ENCODE peak calls at places on chromosomes 3 and 15, in six cellular contexts. Y is left cardiac atrium; Q is left lung; K is iPS-NIHi11; X is stimulated activated CD4-positive, alpha-beta T cell treated with anti-CD3 and anti-CD28 coated beads, Interleukin-15, amount 100 ng/mL, for 24 hours; U is H7. C is an unnamed sample.

GRCh38 chr15:67762610-67763368 is 62.5 kb upstream of the SKOR1 start:
- DNase-seq in Y (no peak), Q (no peak), K (no peak), X (peak), U (no peak), C (no peak)

GRCh38 chr3:57605683-57606082 is 8.5 kb upstream of the ARF4 start:
- DNase-seq in Y (no peak), Q (no peak), K (no peak), X (no peak), U (no peak), C (no peak)

GRCh38 chr15:73172508-73172907 is 120.2 kb downstream of the NEO1 start:
- DNase-seq in Y (no peak), Q (no peak), K (no peak), X (no peak), U (no peak), C (no peak)

GRCh38 chr3:38458796-38459498 is 5.3 kb downstream of the ACVR2B start:
- DNase-seq in Y (peak), Q (peak), K (peak), X (no peak), U (no peak), C (no peak)

GRCh38 chr3:30587876-30588275 is 18.5 kb upstream of the TGFBR2 start:
- DNase-seq in Y (no peak), Q (no peak), K (no peak), X (no peak), U (no peak), C (no peak)

GRCh38 chr15:65580287-65580686 is 30.6 kb downstream of the INTS14 start:
- DNase-seq in Y (no peak), Q (no peak), K (no peak), X (no peak), U (no peak), C (peak)

GRCh38 chr3:193014961-193015360 is 97.3 kb upstream of the MB21D2 start:
- DNase-seq in Y (no peak), Q (no peak), K (no peak), X (no peak), U (no peak), C (no peak)

GRCh38 chr15:77541421-77542181 is 91.1 kb downstream of the LINGO1 start:
- DNase-seq in Y (peak), Q (peak), K (no peak), X (no peak), U (peak), C (peak)

GRCh38 chr15:73212424-73212823 is 156.3 kb downstream of the HCN4 start:
- DNase-seq in Y (no peak), Q (no peak), K (no peak), X (no peak), U (no peak), C (no peak)

GRCh38 chr3:60906283-60906682 is 345.0 kb downstream of the FHIT start:
- DNase-seq in Y (no peak), Q (no peak), K (no peak), X (no peak), U (no peak), C (no peak)

GRCh38 chr3:127606981-127607595 is 8.9 kb downstream of the MCM2 start:
- DNase-seq in Y (no peak), Q (no peak), K (no peak), X (no peak), U (no peak), C (no peak)

GRCh38 chr3:59245300-59245878 is 195.6 kb upstream of the CFAP20DC start:
- DNase-seq in Y (no peak), Q (no peak), K (no peak), X (no peak), U (no peak), C (no peak)

GRCh38 chr3:81216192-81216591 is 545.3 kb downstream of the GBE1 start:
- DNase-seq in Y (no peak), Q (no peak), K (no peak), X (no peak), U (no peak), C (no peak)

GRCh38 chr3:101377209-101377608 is 56.8 kb upstream of the IMPG2 start:
- DNase-seq in Y (no peak), Q (no peak), K (no peak), X (no peak), U (no peak), C (no peak)

GRCh38 chr3:155232605-155233004 is 60.9 kb downstream of the STRIT1 start:
- DNase-seq in Y (peak), Q (peak), K (peak), X (no peak), U (no peak), C (no peak)

GRCh38 chr15:62323353-62323752 is 158.3 kb upstream of the C2CD4B start:
- DNase-seq in Y (no peak), Q (no peak), K (peak), X (no peak), U (no peak), C (no peak)

GRCh38 chr15:75640483-75641175 is 605 bp upstream of the IMP3 start:
- DNase-seq in Y (no peak), Q (no peak), K (peak), X (peak), U (peak), C (no peak)

GRCh38 chr15:58475573-58476524 is 44.1 kb downstream of the LIPC start:
- DNase-seq in Y (peak), Q (no peak), K (no peak), X (no peak), U (no peak), C (no peak)

GRCh38 chr15:48748535-48748934 is 62.3 kb downstream of the CEP152 start:
- DNase-seq in Y (no peak), Q (no peak), K (no peak), X (no peak), U (no peak), C (no peak)

GRCh38 chr3:109927726-109928125 is 590.4 kb upstream of the DPPA4 start:
- DNase-seq in Y (no peak), Q (no peak), K (no peak), X (no peak), U (no peak), C (no peak)

GRCh38 chr3:64321747-64322146 is 96.5 kb upstream of the PRICKLE2 start:
- DNase-seq in Y (no peak), Q (no peak), K (no peak), X (no peak), U (peak), C (peak)

C was measured in endodermal cell.